ENCODE peak calls at places on chromosomes 11 and 22, in ten cellular contexts. One of them, this sample, is unnamed.

GRCh38 chr11:93059074-93059957 is 89.9 kb downstream of the MTNR1B start:
- DNase-seq in stomach: no peak
- DNase-seq in body of pancreas: no peak
- DNase-seq in Peyer's patch: no peak
- DNase-seq in A549: no peak
- DNase-seq in adrenal gland: no peak
- DNase-seq in endothelial cell of umbilical vein: no peak
- DNase-seq in ovary: no peak
- DNase-seq in sigmoid colon: no peak
- DNase-seq in tibial nerve: no peak
- DNase-seq in this sample: no peak

GRCh38 chr22:43183496-43184263 is 3.3 kb downstream of the TTLL12 start:
- DNase-seq in tibial nerve: no peak
- DNase-seq in Peyer's patch: no peak
- DNase-seq in body of pancreas: no peak
- DNase-seq in ovary: no peak
- DNase-seq in endothelial cell of umbilical vein: peak
- DNase-seq in adrenal gland: no peak
- DNase-seq in stomach: no peak
- DNase-seq in sigmoid colon: no peak
- DNase-seq in A549: no peak
- DNase-seq in this sample: no peak

GRCh38 chr11:800473-800872 is 2.4 kb upstream of the SLC25A22 start:
- DNase-seq in sigmoid colon: no peak
- DNase-seq in body of pancreas: no peak
- DNase-seq in A549: no peak
- DNase-seq in ovary: no peak
- DNase-seq in Peyer's patch: no peak
- DNase-seq in endothelial cell of umbilical vein: no peak
- DNase-seq in stomach: no peak
- DNase-seq in adrenal gland: no peak
- DNase-seq in tibial nerve: no peak
- DNase-seq in this sample: no peak

GRCh38 chr22:49933236-49933921 is 14.9 kb downstream of the CRELD2 start:
- DNase-seq in endothelial cell of umbilical vein: no peak
- DNase-seq in ovary: peak
- DNase-seq in sigmoid colon: peak
- DNase-seq in body of pancreas: no peak
- DNase-seq in Peyer's patch: no peak
- DNase-seq in stomach: peak
- DNase-seq in tibial nerve: peak
- DNase-seq in A549: no peak
- DNase-seq in adrenal gland: peak
- DNase-seq in this sample: no peak

GRCh38 chr11:105790021-105790420 is 180.1 kb downstream of the GRIA4 start:
- DNase-seq in sigmoid colon: no peak
- DNase-seq in stomach: no peak
- DNase-seq in body of pancreas: no peak
- DNase-seq in adrenal gland: no peak
- DNase-seq in Peyer's patch: no peak
- DNase-seq in ovary: no peak
- DNase-seq in endothelial cell of umbilical vein: no peak
- DNase-seq in tibial nerve: no peak
- DNase-seq in A549: no peak
- DNase-seq in this sample: no peak

GRCh38 chr22:48089601-48090331 is 1327.3 kb downstream of the TBC1D22A start:
- DNase-seq in A549: peak
- DNase-seq in endothelial cell of umbilical vein: no peak
- DNase-seq in stomach: no peak
- DNase-seq in ovary: peak
- DNase-seq in Peyer's patch: peak
- DNase-seq in tibial nerve: peak
- DNase-seq in adrenal gland: peak
- DNase-seq in body of pancreas: no peak
- DNase-seq in sigmoid colon: peak
- DNase-seq in this sample: no peak

GRCh38 chr22:37082251-37082650 is 27.3 kb downstream of the TMPRSS6 start:
- DNase-seq in Peyer's patch: no peak
- DNase-seq in body of pancreas: no peak
- DNase-seq in endothelial cell of umbilical vein: no peak
- DNase-seq in adrenal gland: no peak
- DNase-seq in ovary: no peak
- DNase-seq in stomach: no peak
- DNase-seq in A549: no peak
- DNase-seq in tibial nerve: no peak
- DNase-seq in sigmoid colon: no peak
- DNase-seq in this sample: no peak

GRCh38 chr11:111422494-111423249 is 43.6 kb upstream of the POU2AF1 start:
- DNase-seq in endothelial cell of umbilical vein: no peak
- DNase-seq in sigmoid colon: peak
- DNase-seq in body of pancreas: peak
- DNase-seq in adrenal gland: peak
- DNase-seq in ovary: peak
- DNase-seq in A549: peak
- DNase-seq in Peyer's patch: peak
- DNase-seq in tibial nerve: no peak
- DNase-seq in stomach: peak
- DNase-seq in this sample: peak

GRCh38 chr11:61141601-61142028 is 19.6 kb downstream of the VPS37C start:
- DNase-seq in sigmoid colon: peak
- DNase-seq in body of pancreas: peak
- DNase-seq in stomach: peak
- DNase-seq in Peyer's patch: peak
- DNase-seq in endothelial cell of umbilical vein: no peak
- DNase-seq in A549: no peak
- DNase-seq in ovary: no peak
- DNase-seq in tibial nerve: no peak
- DNase-seq in adrenal gland: no peak
- DNase-seq in this sample: no peak

GRCh38 chr22:22750335-22751042 is 106.1 kb downstream of the GGTLC2 start:
- DNase-seq in sigmoid colon: no peak
- DNase-seq in tibial nerve: no peak
- DNase-seq in stomach: no peak
- DNase-seq in A549: no peak
- DNase-seq in endothelial cell of umbilical vein: no peak
- DNase-seq in ovary: no peak
- DNase-seq in adrenal gland: no peak
- DNase-seq in body of pancreas: no peak
- DNase-seq in Peyer's patch: no peak
- DNase-seq in this sample: no peak

DNA sequence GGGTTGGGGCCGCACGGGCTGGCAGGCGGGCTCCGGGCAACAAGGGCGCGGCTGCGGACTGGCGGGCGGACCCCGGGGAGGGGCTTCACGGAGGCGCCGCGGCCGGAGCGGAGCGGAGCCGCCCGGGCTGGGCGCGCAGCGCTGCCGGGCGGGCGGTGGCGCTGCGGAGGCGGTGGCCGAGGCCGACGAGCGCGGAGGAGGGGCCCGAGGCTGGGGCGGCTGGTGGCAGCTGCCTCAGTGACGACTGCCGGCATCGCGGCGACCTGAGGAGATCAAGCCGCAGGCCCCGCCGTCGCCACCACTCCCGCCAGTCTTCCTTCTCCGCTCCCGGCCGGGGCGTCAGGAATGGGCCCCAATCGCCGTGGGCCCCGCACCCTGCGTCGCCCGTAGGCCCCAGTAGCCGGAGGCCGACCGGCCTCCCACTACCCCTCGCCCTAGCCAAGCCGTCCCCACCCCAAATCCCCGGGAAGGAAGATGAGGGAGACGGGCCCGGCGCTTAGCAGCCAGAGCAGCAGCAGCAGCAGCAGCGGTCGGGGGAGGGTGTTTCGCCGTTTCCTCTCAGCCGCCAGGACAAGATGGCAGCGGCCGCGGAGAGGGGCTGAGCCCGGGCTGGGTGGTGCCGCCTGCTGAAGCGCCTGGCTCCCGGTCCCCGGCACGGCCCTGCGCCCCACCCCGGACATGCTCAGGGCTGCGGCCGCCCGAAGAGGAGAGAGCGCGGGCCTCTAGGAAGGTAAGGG is at the start of gene HIPK3:
- DNase-seq in sigmoid colon: peak
- DNase-seq in Peyer's patch: peak
- DNase-seq in stomach: peak
- DNase-seq in body of pancreas: peak
- DNase-seq in ovary: peak
- DNase-seq in tibial nerve: peak
- DNase-seq in endothelial cell of umbilical vein: peak
- DNase-seq in A549: peak
- DNase-seq in adrenal gland: peak
- DNase-seq in this sample: peak
- TF ChIP-seq POLR2A in sigmoid colon: peak
- TF ChIP-seq POLR2A in Peyer's patch: peak
- TF ChIP-seq POLR2A in stomach: no peak
- TF ChIP-seq POLR2A in body of pancreas: peak
- TF ChIP-seq POLR2A in ovary: peak
- TF ChIP-seq POLR2A in tibial nerve: peak
- TF ChIP-seq POLR2A in endothelial cell of umbilical vein: peak
- TF ChIP-seq POLR2A in A549: peak
- TF ChIP-seq POLR2A in adrenal gland: peak
- TF ChIP-seq POLR2A in this sample: peak

GRCh38 chr22:45686842-45687241 is 15.2 kb downstream of the ATXN10 start:
- DNase-seq in stomach: no peak
- DNase-seq in tibial nerve: no peak
- DNase-seq in Peyer's patch: no peak
- DNase-seq in adrenal gland: no peak
- DNase-seq in endothelial cell of umbilical vein: no peak
- DNase-seq in ovary: no peak
- DNase-seq in A549: no peak
- DNase-seq in body of pancreas: no peak
- DNase-seq in sigmoid colon: no peak
- DNase-seq in this sample: no peak
- H3K4me3 ChIP-seq in stomach: no peak
- H3K4me3 ChIP-seq in tibial nerve: no peak
- H3K4me3 ChIP-seq in Peyer's patch: no peak
- H3K4me3 ChIP-seq in adrenal gland: no peak
- H3K4me3 ChIP-seq in endothelial cell of umbilical vein: no peak
- H3K4me3 ChIP-seq in ovary: no peak
- H3K4me3 ChIP-seq in A549: no peak
- H3K4me3 ChIP-seq in body of pancreas: no peak
- H3K4me3 ChIP-seq in sigmoid colon: no peak
- H3K4me3 ChIP-seq in this sample: no peak

GRCh38 chr11:40188848-40189247 is 1270.6 kb downstream of the LRRC4C start:
- DNase-seq in endothelial cell of umbilical vein: no peak
- DNase-seq in Peyer's patch: no peak
- DNase-seq in tibial nerve: no peak
- DNase-seq in body of pancreas: peak
- DNase-seq in adrenal gland: no peak
- DNase-seq in A549: no peak
- DNase-seq in sigmoid colon: no peak
- DNase-seq in ovary: no peak
- DNase-seq in stomach: peak
- DNase-seq in this sample: no peak

GRCh38 chr11:40187092-40187403 is 1272.4 kb downstream of the LRRC4C start:
- DNase-seq in adrenal gland: no peak
- DNase-seq in sigmoid colon: no peak
- DNase-seq in Peyer's patch: no peak
- DNase-seq in A549: no peak
- DNase-seq in ovary: no peak
- DNase-seq in tibial nerve: no peak
- DNase-seq in stomach: no peak
- DNase-seq in body of pancreas: no peak
- DNase-seq in endothelial cell of umbilical vein: no peak
- DNase-seq in this sample: no peak

GRCh38 chr11:40186401-40187091 is 1272.9 kb downstream of the LRRC4C start:
- DNase-seq in endothelial cell of umbilical vein: no peak
- DNase-seq in stomach: no peak
- DNase-seq in adrenal gland: no peak
- DNase-seq in ovary: no peak
- DNase-seq in Peyer's patch: no peak
- DNase-seq in body of pancreas: no peak
- DNase-seq in tibial nerve: no peak
- DNase-seq in sigmoid colon: no peak
- DNase-seq in A549: no peak
- DNase-seq in this sample: peak

GRCh38 chr11:40183073-40184064 is 1276.1 kb downstream of the LRRC4C start:
- DNase-seq in A549: no peak
- DNase-seq in adrenal gland: no peak
- DNase-seq in stomach: no peak
- DNase-seq in endothelial cell of umbilical vein: no peak
- DNase-seq in sigmoid colon: no peak
- DNase-seq in ovary: no peak
- DNase-seq in Peyer's patch: no peak
- DNase-seq in body of pancreas: no peak
- DNase-seq in tibial nerve: no peak
- DNase-seq in this sample: no peak

GRCh38 chr11:40185793-40186192 is 1273.7 kb downstream of the LRRC4C start:
- DNase-seq in endothelial cell of umbilical vein: no peak
- DNase-seq in stomach: no peak
- DNase-seq in ovary: no peak
- DNase-seq in sigmoid colon: no peak
- DNase-seq in body of pancreas: no peak
- DNase-seq in adrenal gland: no peak
- DNase-seq in Peyer's patch: no peak
- DNase-seq in tibial nerve: no peak
- DNase-seq in A549: no peak
- DNase-seq in this sample: no peak
- H3K27ac ChIP-seq in endothelial cell of umbilical vein: no peak
- H3K27ac ChIP-seq in stomach: no peak
- H3K27ac ChIP-seq in ovary: no peak
- H3K27ac ChIP-seq in sigmoid colon: no peak
- H3K27ac ChIP-seq in body of pancreas: no peak
- H3K27ac ChIP-seq in adrenal gland: no peak
- H3K27ac ChIP-seq in Peyer's patch: no peak
- H3K27ac ChIP-seq in tibial nerve: peak
- H3K27ac ChIP-seq in A549: no peak
- H3K27ac ChIP-seq in this sample: no peak

GRCh38 chr22:30267382-30268302 is 991 bp upstream of the OSM start:
- DNase-seq in Peyer's patch: no peak
- DNase-seq in ovary: no peak
- DNase-seq in A549: no peak
- DNase-seq in endothelial cell of umbilical vein: no peak
- DNase-seq in body of pancreas: peak
- DNase-seq in tibial nerve: no peak
- DNase-seq in adrenal gland: no peak
- DNase-seq in stomach: no peak
- DNase-seq in sigmoid colon: no peak
- DNase-seq in this sample: no peak

GRCh38 chr22:30265851-30266444 is 703 bp downstream of the OSM start:
- DNase-seq in body of pancreas: peak
- DNase-seq in adrenal gland: peak
- DNase-seq in ovary: no peak
- DNase-seq in A549: no peak
- DNase-seq in sigmoid colon: peak
- DNase-seq in tibial nerve: no peak
- DNase-seq in stomach: peak
- DNase-seq in endothelial cell of umbilical vein: no peak
- DNase-seq in Peyer's patch: no peak
- DNase-seq in this sample: peak

GRCh38 chr22:30265131-30265720 is 1.4 kb downstream of the OSM start:
- DNase-seq in endothelial cell of umbilical vein: no peak
- DNase-seq in stomach: no peak
- DNase-seq in body of pancreas: no peak
- DNase-seq in adrenal gland: no peak
- DNase-seq in A549: no peak
- DNase-seq in sigmoid colon: no peak
- DNase-seq in tibial nerve: no peak
- DNase-seq in Peyer's patch: no peak
- DNase-seq in ovary: no peak
- DNase-seq in this sample: no peak

GRCh38 chr22:30268331-30268730 is 1.7 kb upstream of the OSM start:
- DNase-seq in stomach: no peak
- DNase-seq in adrenal gland: no peak
- DNase-seq in body of pancreas: no peak
- DNase-seq in ovary: no peak
- DNase-seq in tibial nerve: no peak
- DNase-seq in Peyer's patch: no peak
- DNase-seq in A549: no peak
- DNase-seq in sigmoid colon: no peak
- DNase-seq in endothelial cell of umbilical vein: no peak
- DNase-seq in this sample: no peak

GRCh38 chr22:30266445-30267381 is at the start of gene OSM:
- DNase-seq in A549: no peak
- DNase-seq in adrenal gland: peak
- DNase-seq in tibial nerve: no peak
- DNase-seq in Peyer's patch: no peak
- DNase-seq in stomach: peak
- DNase-seq in body of pancreas: peak
- DNase-seq in sigmoid colon: peak
- DNase-seq in endothelial cell of umbilical vein: no peak
- DNase-seq in ovary: no peak
- DNase-seq in this sample: peak
- TF ChIP-seq POLR2A in A549: no peak
- TF ChIP-seq POLR2A in adrenal gland: no peak
- TF ChIP-seq POLR2A in tibial nerve: no peak
- TF ChIP-seq POLR2A in Peyer's patch: no peak
- TF ChIP-seq POLR2A in stomach: no peak
- TF ChIP-seq POLR2A in body of pancreas: no peak
- TF ChIP-seq POLR2A in sigmoid colon: peak
- TF ChIP-seq POLR2A in endothelial cell of umbilical vein: no peak
- TF ChIP-seq POLR2A in ovary: no peak
- TF ChIP-seq POLR2A in this sample: peak